ENCODE peak calls at places on chromosomes 3 and 15, in four cellular contexts. M is IMR-90, C is GM20000, U is fibroblast of mammary gland. R is an unnamed sample.

GRCh38 chr3:53046171-53047170 is 598 bp upstream of the SFMBT1 start:
- DNase-seq in C (peak; percentile 78), U (peak; percentile 21), M (peak; percentile 11), R (no peak)

GRCh38 chr15:92846716-92847115 is 53.4 kb upstream of the CHD2 start:
- DNase-seq in M (peak; percentile 75), C (no peak), U (peak; percentile 78), R (no peak)

GRCh38 chr3:177838951-177839350 is 641.7 kb upstream of the TBL1XR1 start:
- DNase-seq in C (no peak), U (no peak), M (no peak), R (no peak)

GRCh38 chr3:147412491-147412916 is 3.3 kb downstream of the ZIC1 start:
- DNase-seq in C (no peak), U (no peak), M (no peak), R (no peak)

GRCh38 chr3:183114779-183115178 is 15.5 kb upstream of the MCCC1 start:
- DNase-seq in C (no peak), M (no peak), U (no peak), R (no peak)

GRCh38 chr3:50122661-50123391 is 32.3 kb upstream of the SEMA3F start:
- DNase-seq in M (no peak), C (peak; percentile 25), U (no peak), R (no peak)

GRCh38 chr3:120506076-120506827 is 55.5 kb upstream of the FSTL1 start:
- DNase-seq in C (no peak), U (peak; percentile 66), M (peak; percentile 28), R (peak; percentile 29)

GRCh38 chr3:174884776-174885568 is 25.8 kb downstream of the NAALADL2 start:
- DNase-seq in C (no peak), M (no peak), U (no peak), R (no peak)

GRCh38 chr15:67543348-67543718 is 830 bp downstream of the MAP2K5 start:
- DNase-seq in C (no peak), U (peak; percentile 23), M (peak; percentile 5), R (no peak)

GRCh38 chr3:152460936-152461335 is 192.2 kb downstream of the MBNL1 start:
- DNase-seq in C (no peak), M (no peak), U (no peak), R (no peak)

GRCh38 chr3:39267631-39268553 is 11.9 kb downstream of the CX3CR1 start:
- DNase-seq in M (no peak), U (no peak), C (no peak), R (no peak)

GRCh38 chr3:158709666-158710083 is 22.6 kb downstream of the RARRES1 start:
- DNase-seq in C (no peak), M (peak; percentile 99), U (peak; percentile 99), R (peak; percentile 98)

GRCh38 chr3:56183529-56183928 is 284.7 kb downstream of the ERC2 start:
- DNase-seq in C (no peak), U (no peak), M (no peak), R (no peak)

GRCh38 chr15:73602992-73603391 is 30.2 kb downstream of the NPTN start:
- DNase-seq in U (no peak), C (no peak), M (no peak), R (no peak)

GRCh38 chr15:27842526-27842925 is 256.6 kb downstream of the OCA2 start:
- DNase-seq in C (no peak), M (no peak), U (peak; percentile 16), R (no peak)

GRCh38 chr3:190305406-190305805 is 16.8 kb downstream of the CLDN1 start:
- DNase-seq in U (peak; percentile 52), C (no peak), M (no peak), R (peak; percentile 3)

GRCh38 chr3:174440350-174440716 is 418.8 kb upstream of the NAALADL2 start:
- DNase-seq in U (peak; percentile 73), M (peak; percentile 70), C (no peak), R (no peak)

GRCh38 chr3:72690646-72691045 is 157.6 kb downstream of the SHQ1 start:
- DNase-seq in U (no peak), M (no peak), C (no peak), R (no peak)

GRCh38 chr3:38585791-38586420 is 63.6 kb downstream of the SCN5A start:
- DNase-seq in U (no peak), C (no peak), M (no peak), R (no peak)

GRCh38 chr3:112984485-112984884 is 6.3 kb upstream of the GTPBP8 start:
- DNase-seq in U (no peak), M (peak; percentile 12), C (no peak), R (no peak)

GRCh38 chr15:40768492-40769309 is 1.1 kb upstream of the C15orf62 start:
- DNase-seq in C (peak; percentile 45), M (no peak), U (no peak), R (no peak)

GRCh38 chr15:39079296-39079834 is 501.5 kb upstream of the THBS1 start:
- DNase-seq in M (peak; percentile 94), C (no peak), U (peak; percentile 90), R (peak; percentile 71)

GRCh38 chr3:53744351-53744750 is 101.9 kb downstream of the CHDH start:
- DNase-seq in M (no peak), C (no peak), U (no peak), R (no peak)

GRCh38 chr3:16888785-16889607 is 4.2 kb downstream of the PLCL2 start:
- DNase-seq in C (peak; percentile 49), M (no peak), U (no peak), R (no peak)

GRCh38 chr15:27241942-27242341 is 271.0 kb downstream of the GABRG3 start:
- DNase-seq in C (no peak), M (no peak), U (no peak), R (no peak)

GRCh38 chr3:107983247-107983646 is 107.6 kb downstream of the CD47 start:
- DNase-seq in M (no peak), C (no peak), U (no peak), R (no peak)
- TF ChIP-seq CTCF in M (no peak), C (no peak), U (no peak), R (peak; percentile 2)

GRCh38 chr3:44915702-44916438 is 41.5 kb downstream of the TGM4 start:
- DNase-seq in M (peak; percentile 25), C (no peak), U (peak; percentile 39), R (peak; percentile 48)

GRCh38 chr3:44918087-44918486 is 43.7 kb downstream of the TGM4 start:
- DNase-seq in C (no peak), M (no peak), U (no peak), R (no peak)

GRCh38 chr3:44913868-44914468 is 39.6 kb downstream of the TGM4 start:
- DNase-seq in C (peak; percentile 80), U (peak; percentile 80), M (peak; percentile 69), R (peak; percentile 60)

GRCh38 chr3:44918581-44918980 is 44.2 kb downstream of the TGM4 start:
- DNase-seq in C (no peak), M (no peak), U (no peak), R (no peak)

GRCh38 chr3:44914936-44915335 is 40.5 kb downstream of the TGM4 start:
- DNase-seq in C (no peak), M (no peak), U (no peak), R (no peak)
- TF ChIP-seq CTCF in C (no peak), M (peak; percentile 34), U (peak; percentile 40), R (peak; percentile 65)

GRCh38 chr3:81643721-81644120 is 117.7 kb downstream of the GBE1 start:
- DNase-seq in C (no peak), U (peak; percentile 36), M (peak; percentile 45), R (peak; percentile 40)
- TF ChIP-seq CTCF in C (no peak), U (peak; percentile 25), M (peak; percentile 47), R (peak; percentile 70)

DNA sequence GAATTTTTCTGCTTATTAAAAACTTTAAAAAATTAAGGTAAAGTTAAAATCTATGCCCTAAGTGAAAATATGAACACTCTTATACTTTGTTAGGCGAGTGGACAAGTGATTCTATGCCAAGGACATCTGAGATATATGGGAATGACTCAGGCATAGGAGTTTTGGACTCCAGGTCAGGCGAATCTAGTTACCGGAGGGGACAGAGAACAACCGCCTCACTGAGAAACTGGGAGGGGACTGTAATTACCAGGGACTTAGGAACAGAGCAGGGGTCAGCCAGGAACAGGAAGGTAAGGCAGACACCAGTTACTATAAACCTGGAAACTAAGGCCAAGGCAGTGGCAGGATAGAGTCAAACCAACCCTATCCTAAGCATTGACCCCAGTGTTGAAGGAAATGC is 16.8 kb upstream of the ATP1B3 start:
- DNase-seq in C (no peak), M (no peak), U (no peak), R (no peak)
- TF ChIP-seq CTCF in C (no peak), M (no peak), U (no peak), R (no peak)

DNA sequence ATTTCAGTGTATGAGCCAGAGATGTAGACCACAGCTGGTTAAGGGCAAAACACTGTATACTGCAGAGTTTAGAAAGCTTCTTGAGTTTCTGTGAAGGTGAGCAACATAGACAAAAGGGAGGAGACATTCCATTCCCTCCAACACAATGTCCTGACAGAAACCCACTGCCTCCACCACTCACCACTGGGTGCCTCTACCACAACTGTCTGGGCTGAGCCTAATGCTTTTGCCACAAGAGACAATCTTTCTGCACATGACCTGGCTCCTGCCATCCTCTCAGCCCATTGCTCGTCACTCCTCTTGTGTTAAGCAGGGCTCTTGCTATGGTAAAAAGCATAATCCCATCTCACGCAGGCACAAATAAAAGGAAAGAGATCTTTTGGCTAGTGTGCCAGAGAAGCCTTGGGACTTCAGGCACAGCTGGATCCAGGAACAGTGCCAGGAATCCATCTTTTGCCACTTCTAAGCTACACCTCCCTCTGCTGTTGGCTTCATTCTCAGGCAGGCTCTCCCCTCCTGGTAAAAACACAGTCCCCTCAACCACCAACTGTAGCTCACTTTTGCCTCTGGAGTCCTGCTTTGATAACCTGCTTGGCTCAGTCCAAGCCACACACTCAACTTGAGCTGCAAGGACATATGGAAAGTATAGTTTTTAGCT is 140.6 kb upstream of the PRR20G start:
- DNase-seq in C (no peak), M (no peak), U (peak; percentile 2), R (no peak)
- TF ChIP-seq CTCF in C (no peak), M (no peak), U (no peak), R (no peak)

GRCh38 chr3:126487151-126487771 is 11.6 kb upstream of the ZXDC start:
- DNase-seq in U (no peak), C (no peak), M (no peak), R (peak; percentile 25)
- TF ChIP-seq CTCF in U (no peak), C (no peak), M (no peak), R (peak; percentile 51)

GRCh38 chr3:136353461-136353860 is 103.3 kb downstream of the PCCB start:
- DNase-seq in C (peak; percentile 28), M (no peak), U (no peak), R (no peak)

GRCh38 chr3:136350557-136350956 is 100.4 kb downstream of the PCCB start:
- DNase-seq in M (peak; percentile 81), U (peak; percentile 67), C (no peak), R (peak; percentile 12)

GRCh38 chr3:136350132-136350531 is 100.0 kb downstream of the PCCB start:
- DNase-seq in M (peak; percentile 98), U (peak; percentile 94), C (no peak), R (peak; percentile 92)

GRCh38 chr3:136351351-136351750 is 101.2 kb downstream of the PCCB start:
- DNase-seq in C (no peak), U (no peak), M (peak; percentile 44), R (no peak)

GRCh38 chr3:136351905-136352304 is 101.8 kb downstream of the PCCB start:
- DNase-seq in C (no peak), U (no peak), M (no peak), R (no peak)
- TF ChIP-seq CTCF in C (no peak), U (peak; percentile 21), M (peak; percentile 16), R (peak; percentile 76)